ENCODE peak calls at places on chromosomes 1 and 21, in six cellular contexts. L is lower lobe of right lung, R is heart left ventricle, F is pancreas, M is A549, W is fibroblast of lung. B is an unnamed sample.

GRCh38 chr21:35664683-35665082 is 395.6 kb downstream of the SETD4 start:
- DNase-seq in W (peak), L (no peak), F (no peak), R (no peak), M (no peak), B (peak)

GRCh38 chr1:154978360-154978759 is 3.9 kb downstream of the CKS1B start:
- DNase-seq in F (no peak), M (no peak), R (no peak), W (no peak), L (no peak), B (no peak)

GRCh38 chr1:17046043-17046657 is 7.7 kb downstream of the SDHB start:
- DNase-seq in W (peak), F (no peak), R (no peak), L (no peak), M (peak), B (peak)

GRCh38 chr1:234961468-234962339 is 166.9 kb downstream of the TOMM20 start:
- DNase-seq in F (no peak), W (peak), M (peak), R (no peak), L (no peak), B (peak)

GRCh38 chr1:67679691-67680090 is 5.3 kb upstream of the GADD45A start:
- DNase-seq in R (no peak), L (no peak), M (no peak), W (peak), F (no peak), B (no peak)

GRCh38 chr1:238772321-238772720 is 614.0 kb upstream of the CHRM3 start:
- DNase-seq in L (no peak), F (no peak), W (peak), M (no peak), R (no peak), B (no peak)

GRCh38 chr1:41802532-41803501 is 115.9 kb downstream of the HIVEP3 start:
- DNase-seq in M (no peak), W (no peak), R (peak), F (no peak), L (peak), B (peak)

GRCh38 chr1:84887261-84887934 is 5.6 kb downstream of the LPAR3 start:
- DNase-seq in L (no peak), W (no peak), R (no peak), F (no peak), M (no peak), B (no peak)

GRCh38 chr1:157403203-157403602 is 149.1 kb downstream of the FCRL5 start:
- DNase-seq in R (no peak), F (no peak), L (no peak), W (no peak), M (peak), B (peak)

GRCh38 chr1:196723325-196724185 is 51.1 kb upstream of the CFHR3 start:
- DNase-seq in L (no peak), W (no peak), F (peak), M (peak), R (no peak), B (peak)

GRCh38 chr1:1419363-1419811 is 1.7 kb downstream of the ANKRD65 start:
- DNase-seq in M (no peak), R (no peak), F (no peak), L (no peak), W (no peak), B (no peak)

GRCh38 chr1:55926906-55927471 is 652.4 kb downstream of the PLPP3 start:
- DNase-seq in W (peak), F (no peak), R (no peak), L (no peak), M (no peak), B (no peak)

GRCh38 chr1:154807048-154807591 is 63.0 kb downstream of the KCNN3 start:
- DNase-seq in M (no peak), F (no peak), W (no peak), R (no peak), L (no peak), B (peak)

GRCh38 chr1:59523745-59524450 is 227.0 kb downstream of the FGGY start:
- DNase-seq in R (no peak), M (no peak), L (no peak), W (no peak), F (no peak), B (no peak)

GRCh38 chr1:203328714-203329122 is 22.2 kb downstream of the FMOD start:
- DNase-seq in R (no peak), M (peak), W (peak), L (no peak), F (peak), B (no peak)

GRCh38 chr1:204673909-204674701 is 11.4 kb downstream of the LRRN2 start:
- DNase-seq in L (no peak), W (no peak), M (no peak), F (no peak), R (no peak), B (no peak)

GRCh38 chr1:110051262-110051648 is 16.8 kb downstream of the STRIP1 start:
- DNase-seq in R (no peak), F (no peak), W (peak), M (no peak), L (no peak), B (no peak)

GRCh38 chr1:147389532-147390184 is 147.2 kb downstream of the CHD1L start:
- DNase-seq in F (no peak), W (peak), L (no peak), R (no peak), M (peak), B (peak)

GRCh38 chr1:39625462-39626273 is 13.8 kb downstream of the HEYL start:
- DNase-seq in R (peak), W (peak), F (no peak), L (peak), M (no peak), B (no peak)

DNA sequence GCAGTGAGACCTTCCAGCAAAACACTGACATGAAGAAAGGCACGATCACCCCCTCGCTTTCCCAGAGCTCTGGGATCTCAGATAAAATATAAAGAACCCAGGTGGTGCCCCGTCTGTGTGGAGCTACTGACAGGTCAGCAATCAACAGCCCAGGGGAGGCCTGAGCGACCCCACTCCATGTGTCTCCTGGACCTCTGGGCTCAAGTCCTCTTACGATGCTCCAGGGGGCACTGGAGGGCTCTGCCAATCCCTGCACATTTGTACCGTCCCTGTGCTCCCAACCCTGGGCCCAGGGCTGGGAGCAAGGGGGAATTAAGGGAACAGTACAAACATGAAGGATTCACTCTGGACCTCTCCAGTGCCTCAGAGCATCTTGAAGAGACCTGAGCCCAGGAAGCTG is 12.5 kb downstream of the S100A7A start:
- DNase-seq in W (no peak), L (no peak), F (no peak), R (no peak), M (no peak), B (no peak)
- TF ChIP-seq CTCF in W (no peak), L (no peak), F (no peak), R (no peak), M (no peak), B (no peak)

GRCh38 chr1:57620589-57620988 is 196.7 kb upstream of the DAB1 start:
- DNase-seq in F (no peak), R (no peak), L (no peak), W (no peak), M (no peak), B (no peak)

GRCh38 chr1:57621776-57622175 is 197.9 kb upstream of the DAB1 start:
- DNase-seq in L (no peak), W (no peak), M (no peak), F (no peak), R (no peak), B (no peak)

GRCh38 chr1:57623791-57624538 is 200.1 kb upstream of the DAB1 start:
- DNase-seq in R (no peak), W (no peak), M (no peak), L (no peak), F (no peak), B (no peak)

DNA sequence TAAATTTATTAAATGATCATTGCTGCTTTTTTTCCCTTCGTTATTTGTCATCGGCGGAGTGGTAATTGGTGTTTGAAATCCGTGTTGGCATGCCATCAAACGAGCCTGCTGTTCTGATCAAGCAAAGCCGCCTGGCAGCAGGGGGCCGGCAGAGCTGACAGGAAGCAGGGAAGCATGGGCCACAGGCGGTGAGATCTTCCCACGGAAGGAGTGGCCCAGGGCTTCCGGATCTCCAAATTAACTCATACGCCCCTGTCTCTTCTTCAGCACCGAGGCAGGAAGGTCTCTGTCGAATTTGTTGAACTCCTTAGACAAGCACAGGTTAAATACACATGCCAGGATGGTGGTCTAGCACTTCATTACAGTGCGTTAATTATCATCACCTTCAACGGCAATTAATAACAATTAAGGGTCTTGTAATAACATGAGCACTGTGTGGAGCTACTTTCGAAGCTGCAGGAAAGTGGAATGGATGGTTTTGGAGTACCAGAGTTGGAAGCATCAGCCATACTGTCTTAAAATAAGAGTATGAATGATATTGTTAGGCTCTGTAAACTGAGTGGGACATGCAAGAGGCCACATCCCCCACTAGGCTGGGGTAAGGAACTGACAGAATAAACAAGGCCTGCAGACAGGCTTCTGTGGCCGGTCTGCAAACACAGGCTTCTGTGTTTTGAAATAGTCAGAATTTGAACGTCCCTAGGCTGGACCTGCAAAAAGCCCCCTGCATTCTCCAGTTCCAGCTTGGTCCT is 199.4 kb upstream of the DAB1 start:
- DNase-seq in W (no peak), F (no peak), L (no peak), R (peak), M (no peak), B (no peak)
- H3K4me3 ChIP-seq in W (no peak), F (no peak), L (no peak), R (no peak), M (no peak), B (no peak)

GRCh38 chr1:211009944-211010343 is 124.0 kb downstream of the KCNH1 start:
- DNase-seq in M (no peak), F (no peak), L (no peak), R (no peak), W (no peak), B (no peak)
- TF ChIP-seq CTCF in M (no peak), F (no peak), L (no peak), R (no peak), W (no peak), B (no peak)

DNA sequence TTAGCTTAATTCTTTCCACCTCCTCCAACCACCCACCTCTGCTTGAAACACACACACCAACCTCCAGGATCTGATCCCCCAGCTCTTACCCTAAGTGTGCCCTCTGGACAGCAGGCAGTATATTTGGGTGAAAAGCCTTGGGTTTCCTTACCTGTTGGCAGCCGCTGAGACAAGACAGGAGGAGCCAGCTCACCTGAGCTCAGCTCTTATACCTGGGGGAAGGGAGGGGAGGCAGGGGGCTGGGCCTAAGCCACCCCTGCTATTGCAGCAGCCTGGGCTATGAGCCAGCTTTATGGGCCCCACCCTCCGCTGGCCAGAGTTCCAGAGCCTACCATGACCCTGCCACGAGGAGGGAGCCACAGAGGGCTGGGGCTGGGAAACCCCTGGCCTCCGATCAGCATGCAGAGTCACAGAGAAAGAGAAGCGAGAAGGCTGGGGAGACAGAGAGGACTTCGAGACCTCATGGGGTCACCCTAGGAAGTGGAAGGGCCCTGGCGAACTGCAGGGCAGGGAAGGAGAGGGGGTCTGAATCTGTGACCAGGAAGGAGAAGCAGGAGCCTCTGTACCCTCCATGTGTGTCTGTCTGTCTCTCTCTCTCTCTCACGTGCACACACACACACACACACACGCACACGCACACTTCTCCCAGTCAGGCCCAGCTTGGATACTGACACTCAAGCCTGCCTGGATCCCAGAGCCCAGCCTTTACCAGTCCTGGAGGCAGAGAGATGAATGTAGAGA is at the start of gene S100A14:
- DNase-seq in M (no peak), L (peak), R (no peak), F (peak), W (no peak), B (no peak)
- H3K4me3 ChIP-seq in M (no peak), L (peak), R (no peak), F (no peak), W (no peak), B (no peak)

DNA sequence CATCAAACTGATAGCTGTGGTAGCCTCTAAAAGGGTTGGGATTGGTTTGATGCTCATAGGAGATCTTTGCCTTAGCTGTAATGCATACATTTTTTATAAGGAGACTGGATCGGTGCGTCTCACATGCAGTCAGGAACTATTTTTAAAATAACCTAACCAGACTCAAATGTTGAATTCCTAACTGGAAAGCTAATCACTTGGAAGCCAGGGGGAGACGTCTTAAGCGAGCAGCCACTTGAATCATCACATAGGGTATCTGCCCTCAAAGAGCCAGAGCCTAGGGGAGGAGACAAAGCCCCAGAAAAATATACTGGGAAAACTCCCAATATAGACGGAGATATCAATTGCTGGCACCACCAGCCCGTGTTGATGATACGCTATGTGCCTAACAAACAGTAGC is 61.7 kb upstream of the PUM1 start:
- DNase-seq in L (no peak), F (no peak), M (no peak), W (peak), R (no peak), B (no peak)
- TF ChIP-seq CTCF in L (no peak), F (no peak), M (no peak), W (peak), R (no peak), B (no peak)